ENCODE peak calls at places on chromosome 20, in nine cellular contexts. One of them, this sample, is unnamed. For H3K9me3, the result is how much of the 10 kb centered on the place peaks cover.

GRCh38 chr20:46402236-46402886 is 4.1 kb downstream of the ELMO2 start:
- DNase-seq in upper lobe of left lung: no peak
- DNase-seq in hepatocyte: no peak
- DNase-seq in pancreas: no peak
- DNase-seq in K562: no peak
- DNase-seq in keratinocyte: no peak
- DNase-seq in CD4-positive, alpha-beta T cell: no peak
- DNase-seq in thoracic aorta: no peak
- DNase-seq in RWPE2: peak
- DNase-seq in this sample: no peak

GRCh38 chr20:29878777-29879442 is 1378.6 kb upstream of the DEFB115 start:
- DNase-seq in thoracic aorta: no peak
- DNase-seq in K562: no peak
- DNase-seq in CD4-positive, alpha-beta T cell: no peak
- DNase-seq in pancreas: no peak
- DNase-seq in hepatocyte: no peak
- DNase-seq in keratinocyte: no peak
- DNase-seq in RWPE2: peak
- DNase-seq in upper lobe of left lung: no peak
- DNase-seq in this sample: no peak

GRCh38 chr20:401682-402495 is 6.2 kb upstream of the RBCK1 start:
- DNase-seq in upper lobe of left lung: no peak
- DNase-seq in CD4-positive, alpha-beta T cell: no peak
- DNase-seq in K562: no peak
- DNase-seq in pancreas: peak
- DNase-seq in hepatocyte: peak
- DNase-seq in keratinocyte: peak
- DNase-seq in RWPE2: peak
- DNase-seq in thoracic aorta: no peak
- DNase-seq in this sample: no peak

GRCh38 chr20:51597389-51598231 is 55.1 kb upstream of the NFATC2 start:
- DNase-seq in upper lobe of left lung: no peak
- DNase-seq in keratinocyte: no peak
- DNase-seq in pancreas: no peak
- DNase-seq in CD4-positive, alpha-beta T cell: no peak
- DNase-seq in K562: no peak
- DNase-seq in RWPE2: no peak
- DNase-seq in thoracic aorta: no peak
- DNase-seq in hepatocyte: no peak
- DNase-seq in this sample: no peak

GRCh38 chr20:44585042-44585968 is 2.9 kb downstream of the PKIG start:
- DNase-seq in thoracic aorta: no peak
- DNase-seq in RWPE2: no peak
- DNase-seq in keratinocyte: no peak
- DNase-seq in pancreas: no peak
- DNase-seq in CD4-positive, alpha-beta T cell: no peak
- DNase-seq in hepatocyte: no peak
- DNase-seq in K562: no peak
- DNase-seq in upper lobe of left lung: no peak
- DNase-seq in this sample: no peak

GRCh38 chr20:39850821-39851330 is 838.2 kb downstream of the MAFB start:
- DNase-seq in keratinocyte: no peak
- DNase-seq in upper lobe of left lung: no peak
- DNase-seq in pancreas: no peak
- DNase-seq in RWPE2: no peak
- DNase-seq in thoracic aorta: no peak
- DNase-seq in hepatocyte: no peak
- DNase-seq in K562: no peak
- DNase-seq in CD4-positive, alpha-beta T cell: no peak
- DNase-seq in this sample: no peak

GRCh38 chr20:50776122-50776795 is 18.6 kb upstream of the BCAS4 start:
- DNase-seq in thoracic aorta: no peak
- DNase-seq in hepatocyte: no peak
- DNase-seq in K562: no peak
- DNase-seq in keratinocyte: no peak
- DNase-seq in upper lobe of left lung: no peak
- DNase-seq in RWPE2: peak
- DNase-seq in pancreas: no peak
- DNase-seq in CD4-positive, alpha-beta T cell: no peak
- DNase-seq in this sample: no peak

GRCh38 chr20:36113015-36113414 is 41.5 kb upstream of the EPB41L1 start:
- DNase-seq in CD4-positive, alpha-beta T cell: no peak
- DNase-seq in upper lobe of left lung: peak
- DNase-seq in thoracic aorta: no peak
- DNase-seq in pancreas: no peak
- DNase-seq in RWPE2: no peak
- DNase-seq in K562: no peak
- DNase-seq in keratinocyte: no peak
- DNase-seq in hepatocyte: no peak
- DNase-seq in this sample: no peak

GRCh38 chr20:38075161-38075998 is 41.8 kb downstream of the RPRD1B start:
- DNase-seq in RWPE2: no peak
- DNase-seq in CD4-positive, alpha-beta T cell: no peak
- DNase-seq in thoracic aorta: no peak
- DNase-seq in pancreas: no peak
- DNase-seq in K562: no peak
- DNase-seq in hepatocyte: no peak
- DNase-seq in upper lobe of left lung: no peak
- DNase-seq in keratinocyte: no peak
- DNase-seq in this sample: no peak

GRCh38 chr20:35660122-35660937 is 4.4 kb downstream of the CPNE1 start:
- DNase-seq in hepatocyte: no peak
- DNase-seq in pancreas: no peak
- DNase-seq in CD4-positive, alpha-beta T cell: no peak
- DNase-seq in RWPE2: no peak
- DNase-seq in keratinocyte: no peak
- DNase-seq in K562: no peak
- DNase-seq in thoracic aorta: no peak
- DNase-seq in upper lobe of left lung: no peak
- DNase-seq in this sample: no peak

GRCh38 chr20:62427172-62428007 is at the start of gene RBBP8NL:
- DNase-seq in CD4-positive, alpha-beta T cell: no peak
- DNase-seq in K562: no peak
- DNase-seq in pancreas: peak
- DNase-seq in upper lobe of left lung: peak
- DNase-seq in hepatocyte: peak
- DNase-seq in keratinocyte: peak
- DNase-seq in thoracic aorta: no peak
- DNase-seq in RWPE2: peak
- DNase-seq in this sample: no peak
- H3K9me3 ChIP-seq in CD4-positive, alpha-beta T cell: under half
- H3K9me3 ChIP-seq in K562: under half
- H3K9me3 ChIP-seq in pancreas: under half
- H3K9me3 ChIP-seq in upper lobe of left lung: under half
- H3K9me3 ChIP-seq in hepatocyte: under half
- H3K9me3 ChIP-seq in keratinocyte: under half
- H3K9me3 ChIP-seq in thoracic aorta: under half
- H3K9me3 ChIP-seq in RWPE2: under half
- H3K9me3 ChIP-seq in this sample: under half

DNA sequence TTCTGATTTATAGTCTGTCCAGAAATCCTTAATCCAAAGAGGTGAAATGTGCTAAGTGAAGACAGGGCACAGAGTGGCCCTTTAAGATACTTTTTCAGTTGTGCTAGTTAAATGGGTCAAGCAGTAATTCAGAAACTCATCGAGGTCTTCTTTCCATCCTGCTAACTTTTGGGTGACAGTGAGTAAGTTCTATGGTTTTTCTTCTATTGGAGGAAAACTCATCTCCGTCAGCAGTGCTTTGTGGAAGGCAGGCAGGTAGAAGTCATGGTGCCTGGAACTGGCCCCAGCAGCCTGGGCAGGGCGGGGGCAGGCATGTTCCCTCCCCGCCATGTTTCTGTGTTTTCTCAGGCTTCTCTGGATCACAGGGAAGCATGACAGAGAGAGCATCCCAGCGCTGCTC is 66.5 kb upstream of the SCP2D1 start:
- DNase-seq in K562: no peak
- DNase-seq in thoracic aorta: no peak
- DNase-seq in RWPE2: no peak
- DNase-seq in hepatocyte: no peak
- DNase-seq in upper lobe of left lung: no peak
- DNase-seq in pancreas: no peak
- DNase-seq in CD4-positive, alpha-beta T cell: no peak
- DNase-seq in keratinocyte: no peak
- DNase-seq in this sample: no peak
- TF ChIP-seq CTCF in K562: no peak
- TF ChIP-seq CTCF in thoracic aorta: no peak
- TF ChIP-seq CTCF in RWPE2: no peak
- TF ChIP-seq CTCF in hepatocyte: no peak
- TF ChIP-seq CTCF in upper lobe of left lung: no peak
- TF ChIP-seq CTCF in pancreas: no peak
- TF ChIP-seq CTCF in CD4-positive, alpha-beta T cell: no peak
- TF ChIP-seq CTCF in keratinocyte: no peak
- TF ChIP-seq CTCF in this sample: no peak

GRCh38 chr20:53652090-53652858 is 58.6 kb upstream of the ZNF217 start:
- DNase-seq in K562: no peak
- DNase-seq in RWPE2: no peak
- DNase-seq in thoracic aorta: no peak
- DNase-seq in hepatocyte: peak
- DNase-seq in CD4-positive, alpha-beta T cell: no peak
- DNase-seq in upper lobe of left lung: no peak
- DNase-seq in pancreas: no peak
- DNase-seq in keratinocyte: no peak
- DNase-seq in this sample: no peak
- H3K27ac ChIP-seq in K562: peak
- H3K27ac ChIP-seq in RWPE2: no peak
- H3K27ac ChIP-seq in thoracic aorta: no peak
- H3K27ac ChIP-seq in hepatocyte: peak
- H3K27ac ChIP-seq in CD4-positive, alpha-beta T cell: peak
- H3K27ac ChIP-seq in upper lobe of left lung: peak
- H3K27ac ChIP-seq in pancreas: peak
- H3K27ac ChIP-seq in keratinocyte: no peak
- H3K27ac ChIP-seq in this sample: peak

DNA sequence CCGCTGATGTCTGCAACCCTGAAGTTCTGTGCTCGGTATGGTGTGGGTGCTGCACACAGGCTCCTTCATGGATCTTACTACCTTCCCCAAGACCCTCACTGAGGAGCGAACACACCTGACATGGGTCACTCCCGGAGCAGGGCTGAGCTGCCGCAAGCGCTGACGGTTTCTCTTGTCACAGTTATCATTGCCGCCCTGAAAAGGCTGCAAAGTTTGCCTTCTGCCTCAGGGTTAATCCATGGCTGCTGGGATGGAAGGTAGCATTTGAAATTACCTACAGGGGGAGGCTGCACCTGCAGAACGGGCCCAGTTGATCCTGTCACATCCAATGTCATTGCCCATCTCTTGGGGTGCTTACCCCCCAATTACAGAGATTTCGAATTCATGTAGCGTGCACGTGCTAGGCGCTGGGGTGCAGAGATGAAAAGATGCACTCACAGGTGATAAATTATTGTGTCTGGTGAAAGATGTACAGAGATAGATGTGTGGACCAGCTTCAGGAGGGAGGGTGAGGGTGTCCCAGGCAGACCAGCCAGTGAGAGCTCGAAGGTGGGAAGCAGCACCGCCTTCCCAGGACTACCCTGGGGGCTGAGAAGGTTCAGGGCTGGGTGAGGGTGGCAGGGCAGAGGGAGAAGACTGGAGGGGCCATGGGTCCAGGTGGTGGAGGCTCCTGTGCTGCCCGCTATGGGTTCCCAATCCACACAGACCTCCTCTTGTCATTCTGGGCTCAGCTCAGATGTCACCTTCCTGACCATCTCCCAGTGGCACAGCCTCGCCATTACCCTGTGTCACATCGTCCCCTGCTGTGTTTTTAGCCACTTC is 120.1 kb downstream of the SYCP2 start:
- DNase-seq in thoracic aorta: no peak
- DNase-seq in RWPE2: peak
- DNase-seq in CD4-positive, alpha-beta T cell: no peak
- DNase-seq in hepatocyte: no peak
- DNase-seq in upper lobe of left lung: peak
- DNase-seq in keratinocyte: no peak
- DNase-seq in pancreas: no peak
- DNase-seq in K562: no peak
- DNase-seq in this sample: no peak
- H3K9me3 ChIP-seq in thoracic aorta: under half
- H3K9me3 ChIP-seq in RWPE2: under half
- H3K9me3 ChIP-seq in CD4-positive, alpha-beta T cell: under half
- H3K9me3 ChIP-seq in hepatocyte: under half
- H3K9me3 ChIP-seq in upper lobe of left lung: under half
- H3K9me3 ChIP-seq in keratinocyte: under half
- H3K9me3 ChIP-seq in pancreas: under half
- H3K9me3 ChIP-seq in K562: under half
- H3K9me3 ChIP-seq in this sample: under half

DNA sequence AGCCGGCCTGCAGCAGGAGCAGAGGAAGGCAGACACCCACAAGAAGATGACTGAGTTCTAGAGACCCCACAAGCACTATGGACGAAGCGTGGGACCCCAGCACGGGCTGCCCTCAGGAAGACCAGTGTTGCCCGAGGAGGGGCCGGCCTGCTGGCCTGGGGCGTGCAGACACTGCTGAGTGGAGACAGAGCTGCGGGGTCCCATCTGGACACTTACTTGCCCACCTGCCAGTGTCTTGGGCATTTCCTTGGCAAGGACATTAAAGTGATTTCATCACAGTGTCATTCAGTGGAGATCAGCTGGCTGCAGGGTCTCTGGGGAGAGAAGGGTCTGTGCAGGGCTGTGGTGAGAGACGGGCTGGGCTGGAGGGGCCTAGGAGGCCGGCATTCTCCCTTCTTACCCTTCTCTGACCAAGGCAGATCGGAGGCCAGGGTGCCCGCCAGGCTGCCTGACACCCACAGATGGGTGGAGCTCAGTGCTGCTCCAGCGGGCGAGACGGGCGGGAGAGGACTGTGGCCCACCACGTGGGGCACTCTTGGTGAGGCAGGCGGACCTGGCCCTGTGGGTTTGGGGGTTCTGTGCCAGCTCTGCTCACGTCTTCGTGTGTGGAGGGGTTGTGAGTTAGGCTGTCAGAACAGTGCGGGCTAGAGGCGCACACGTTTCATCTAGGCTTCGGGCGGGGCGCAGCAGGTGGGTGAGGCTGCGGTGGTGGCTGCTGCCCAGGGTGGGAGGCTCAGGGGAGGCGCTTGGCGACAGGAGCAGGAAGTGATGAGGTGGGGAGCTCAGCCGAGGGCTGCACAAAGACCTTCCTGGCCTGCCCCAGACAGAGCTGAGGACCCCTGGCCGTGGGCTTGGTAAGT is at the start of gene LIME1:
- DNase-seq in keratinocyte: no peak
- DNase-seq in K562: peak
- DNase-seq in pancreas: no peak
- DNase-seq in hepatocyte: peak
- DNase-seq in RWPE2: peak
- DNase-seq in upper lobe of left lung: no peak
- DNase-seq in CD4-positive, alpha-beta T cell: peak
- DNase-seq in thoracic aorta: no peak
- DNase-seq in this sample: peak
- TF ChIP-seq CTCF in keratinocyte: no peak
- TF ChIP-seq CTCF in K562: no peak
- TF ChIP-seq CTCF in pancreas: no peak
- TF ChIP-seq CTCF in hepatocyte: no peak
- TF ChIP-seq CTCF in RWPE2: no peak
- TF ChIP-seq CTCF in upper lobe of left lung: no peak
- TF ChIP-seq CTCF in CD4-positive, alpha-beta T cell: no peak
- TF ChIP-seq CTCF in thoracic aorta: no peak
- TF ChIP-seq CTCF in this sample: no peak

DNA sequence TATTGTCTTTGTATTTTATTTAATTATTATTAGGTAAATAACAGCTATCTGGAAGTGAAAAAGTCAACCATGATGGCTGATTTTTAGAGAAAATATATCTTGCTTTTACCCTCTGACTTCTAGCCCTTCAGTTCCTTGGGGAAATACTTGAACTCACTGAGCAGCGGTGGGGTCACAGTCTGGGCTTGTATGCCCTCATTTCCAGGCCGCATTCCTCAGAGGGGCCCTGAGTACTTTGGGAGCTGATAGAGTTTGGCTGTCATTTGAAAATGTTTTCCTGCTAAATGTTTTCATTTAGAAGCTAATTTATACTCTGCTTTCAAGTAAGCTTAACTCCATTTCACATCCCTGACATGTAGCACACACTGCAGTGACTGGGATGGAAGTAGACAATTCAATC is 1028.5 kb downstream of the KIF16B start:
- DNase-seq in hepatocyte: no peak
- DNase-seq in upper lobe of left lung: no peak
- DNase-seq in CD4-positive, alpha-beta T cell: no peak
- DNase-seq in pancreas: no peak
- DNase-seq in K562: no peak
- DNase-seq in thoracic aorta: no peak
- DNase-seq in RWPE2: no peak
- DNase-seq in keratinocyte: no peak
- DNase-seq in this sample: no peak
- H3K27ac ChIP-seq in hepatocyte: no peak
- H3K27ac ChIP-seq in upper lobe of left lung: no peak
- H3K27ac ChIP-seq in CD4-positive, alpha-beta T cell: no peak
- H3K27ac ChIP-seq in pancreas: no peak
- H3K27ac ChIP-seq in K562: no peak
- H3K27ac ChIP-seq in thoracic aorta: no peak
- H3K27ac ChIP-seq in RWPE2: no peak
- H3K27ac ChIP-seq in keratinocyte: no peak
- H3K27ac ChIP-seq in this sample: no peak

This sample was measured in ascending aorta.